ENCODE peak calls at places on chromosomes 12 and 14, in nine cellular contexts. One of them, this sample, is unnamed. For H3K9me3, the result is how much of the 10 kb centered on the place peaks cover.

GRCh38 chr12:7265251-7265650 is 38.6 kb upstream of the ACSM4 start:
- DNase-seq in RWPE2: no peak
- DNase-seq in spleen: no peak
- DNase-seq in H9: no peak
- DNase-seq in CD4-positive, alpha-beta memory T cell: no peak
- DNase-seq in astrocyte: no peak
- DNase-seq in endothelial cell of umbilical vein: no peak
- DNase-seq in MM.1S: no peak
- DNase-seq in adrenal gland: no peak
- DNase-seq in this sample: no peak

GRCh38 chr14:56004323-56004722 is 113.9 kb upstream of the PELI2 start:
- DNase-seq in astrocyte: no peak
- DNase-seq in adrenal gland: no peak
- DNase-seq in spleen: no peak
- DNase-seq in H9: no peak
- DNase-seq in RWPE2: no peak
- DNase-seq in CD4-positive, alpha-beta memory T cell: no peak
- DNase-seq in MM.1S: no peak
- DNase-seq in endothelial cell of umbilical vein: no peak
- DNase-seq in this sample: no peak

GRCh38 chr14:34436960-34437728 is 24.9 kb downstream of the SPTSSA start:
- DNase-seq in adrenal gland: no peak
- DNase-seq in H9: no peak
- DNase-seq in MM.1S: no peak
- DNase-seq in spleen: no peak
- DNase-seq in CD4-positive, alpha-beta memory T cell: no peak
- DNase-seq in astrocyte: no peak
- DNase-seq in RWPE2: no peak
- DNase-seq in endothelial cell of umbilical vein: no peak
- DNase-seq in this sample: no peak

GRCh38 chr12:22971771-22972191 is 346.8 kb downstream of the ETNK1 start:
- DNase-seq in astrocyte: no peak
- DNase-seq in spleen: no peak
- DNase-seq in MM.1S: no peak
- DNase-seq in CD4-positive, alpha-beta memory T cell: no peak
- DNase-seq in endothelial cell of umbilical vein: no peak
- DNase-seq in adrenal gland: no peak
- DNase-seq in RWPE2: no peak
- DNase-seq in H9: no peak
- DNase-seq in this sample: no peak

GRCh38 chr12:115872919-115873357 is 404.6 kb downstream of the MED13L start:
- DNase-seq in spleen: no peak
- DNase-seq in adrenal gland: no peak
- DNase-seq in RWPE2: peak
- DNase-seq in H9: peak
- DNase-seq in CD4-positive, alpha-beta memory T cell: no peak
- DNase-seq in astrocyte: no peak
- DNase-seq in MM.1S: no peak
- DNase-seq in endothelial cell of umbilical vein: no peak
- DNase-seq in this sample: no peak

GRCh38 chr14:67820428-67820881 is 876 bp downstream of the RAD51B start:
- DNase-seq in astrocyte: peak
- DNase-seq in endothelial cell of umbilical vein: peak
- DNase-seq in MM.1S: no peak
- DNase-seq in spleen: no peak
- DNase-seq in adrenal gland: no peak
- DNase-seq in RWPE2: no peak
- DNase-seq in H9: peak
- DNase-seq in CD4-positive, alpha-beta memory T cell: peak
- DNase-seq in this sample: no peak

GRCh38 chr12:1920436-1920835 is 2.0 kb upstream of the CACNA2D4 start:
- DNase-seq in MM.1S: no peak
- DNase-seq in endothelial cell of umbilical vein: no peak
- DNase-seq in spleen: peak
- DNase-seq in CD4-positive, alpha-beta memory T cell: no peak
- DNase-seq in adrenal gland: no peak
- DNase-seq in astrocyte: no peak
- DNase-seq in H9: peak
- DNase-seq in RWPE2: no peak
- DNase-seq in this sample: no peak

GRCh38 chr12:48198619-48198973 is 4.5 kb downstream of the OR10AD1 start:
- DNase-seq in MM.1S: no peak
- DNase-seq in endothelial cell of umbilical vein: no peak
- DNase-seq in RWPE2: no peak
- DNase-seq in spleen: peak
- DNase-seq in CD4-positive, alpha-beta memory T cell: no peak
- DNase-seq in H9: peak
- DNase-seq in adrenal gland: peak
- DNase-seq in astrocyte: no peak
- DNase-seq in this sample: no peak

GRCh38 chr12:65696227-65696626 is 128.1 kb upstream of the HMGA2 start:
- DNase-seq in endothelial cell of umbilical vein: peak
- DNase-seq in spleen: no peak
- DNase-seq in adrenal gland: no peak
- DNase-seq in CD4-positive, alpha-beta memory T cell: no peak
- DNase-seq in H9: no peak
- DNase-seq in MM.1S: no peak
- DNase-seq in astrocyte: peak
- DNase-seq in RWPE2: no peak
- DNase-seq in this sample: no peak

GRCh38 chr12:3885179-3886094 is 12.2 kb upstream of the PARP11 start:
- DNase-seq in MM.1S: peak
- DNase-seq in astrocyte: peak
- DNase-seq in H9: no peak
- DNase-seq in spleen: no peak
- DNase-seq in endothelial cell of umbilical vein: peak
- DNase-seq in CD4-positive, alpha-beta memory T cell: peak
- DNase-seq in RWPE2: no peak
- DNase-seq in adrenal gland: no peak
- DNase-seq in this sample: peak

GRCh38 chr12:70733385-70733784 is 96.2 kb upstream of the PTPRB start:
- DNase-seq in CD4-positive, alpha-beta memory T cell: no peak
- DNase-seq in endothelial cell of umbilical vein: peak
- DNase-seq in H9: no peak
- DNase-seq in adrenal gland: no peak
- DNase-seq in RWPE2: no peak
- DNase-seq in spleen: no peak
- DNase-seq in astrocyte: peak
- DNase-seq in MM.1S: peak
- DNase-seq in this sample: peak

GRCh38 chr12:50992814-50993213 is 33.4 kb downstream of the SLC11A2 start:
- DNase-seq in endothelial cell of umbilical vein: peak
- DNase-seq in adrenal gland: no peak
- DNase-seq in CD4-positive, alpha-beta memory T cell: no peak
- DNase-seq in H9: no peak
- DNase-seq in astrocyte: no peak
- DNase-seq in MM.1S: no peak
- DNase-seq in RWPE2: no peak
- DNase-seq in spleen: no peak
- DNase-seq in this sample: peak

GRCh38 chr14:97253756-97254155 is 456.6 kb downstream of the VRK1 start:
- DNase-seq in astrocyte: no peak
- DNase-seq in CD4-positive, alpha-beta memory T cell: no peak
- DNase-seq in MM.1S: no peak
- DNase-seq in adrenal gland: no peak
- DNase-seq in endothelial cell of umbilical vein: no peak
- DNase-seq in spleen: no peak
- DNase-seq in RWPE2: no peak
- DNase-seq in H9: no peak
- DNase-seq in this sample: no peak

GRCh38 chr14:97250925-97251324 is 453.7 kb downstream of the VRK1 start:
- DNase-seq in astrocyte: no peak
- DNase-seq in adrenal gland: no peak
- DNase-seq in H9: no peak
- DNase-seq in CD4-positive, alpha-beta memory T cell: no peak
- DNase-seq in spleen: no peak
- DNase-seq in RWPE2: no peak
- DNase-seq in MM.1S: no peak
- DNase-seq in endothelial cell of umbilical vein: no peak
- DNase-seq in this sample: no peak

GRCh38 chr14:97246648-97247047 is 449.5 kb downstream of the VRK1 start:
- DNase-seq in RWPE2: no peak
- DNase-seq in astrocyte: no peak
- DNase-seq in endothelial cell of umbilical vein: no peak
- DNase-seq in CD4-positive, alpha-beta memory T cell: no peak
- DNase-seq in adrenal gland: no peak
- DNase-seq in MM.1S: no peak
- DNase-seq in spleen: no peak
- DNase-seq in H9: no peak
- DNase-seq in this sample: no peak

GRCh38 chr14:97251423-97252155 is 454.4 kb downstream of the VRK1 start:
- DNase-seq in astrocyte: peak
- DNase-seq in RWPE2: no peak
- DNase-seq in H9: peak
- DNase-seq in MM.1S: no peak
- DNase-seq in CD4-positive, alpha-beta memory T cell: no peak
- DNase-seq in spleen: no peak
- DNase-seq in adrenal gland: no peak
- DNase-seq in endothelial cell of umbilical vein: no peak
- DNase-seq in this sample: no peak

DNA sequence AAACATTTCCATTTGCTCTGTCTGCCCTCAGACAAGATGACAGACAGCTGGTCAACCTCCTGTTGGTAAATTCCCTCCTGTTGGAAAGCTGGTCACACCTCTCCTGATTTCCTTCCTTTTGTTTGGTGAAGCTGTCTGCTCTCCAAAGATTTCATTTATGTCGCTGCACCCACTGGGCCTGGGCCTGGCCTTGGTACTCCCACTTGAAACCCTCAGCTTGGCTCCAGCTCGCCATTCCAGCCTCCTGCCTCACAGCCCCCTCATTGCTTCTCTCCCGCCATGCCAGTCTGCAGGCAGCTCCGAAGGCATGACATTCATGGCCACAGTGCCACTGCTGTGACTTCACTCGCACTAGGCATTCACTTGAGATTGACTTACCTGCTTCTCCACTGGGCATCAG is 451.8 kb downstream of the VRK1 start:
- DNase-seq in H9: no peak
- DNase-seq in CD4-positive, alpha-beta memory T cell: no peak
- DNase-seq in endothelial cell of umbilical vein: no peak
- DNase-seq in RWPE2: no peak
- DNase-seq in spleen: no peak
- DNase-seq in astrocyte: no peak
- DNase-seq in adrenal gland: no peak
- DNase-seq in MM.1S: no peak
- DNase-seq in this sample: no peak
- H3K9me3 ChIP-seq in H9: under half
- H3K9me3 ChIP-seq in CD4-positive, alpha-beta memory T cell: under half
- H3K9me3 ChIP-seq in endothelial cell of umbilical vein: under half
- H3K9me3 ChIP-seq in RWPE2: under half
- H3K9me3 ChIP-seq in spleen: under half
- H3K9me3 ChIP-seq in astrocyte: under half
- H3K9me3 ChIP-seq in adrenal gland: under half
- H3K9me3 ChIP-seq in MM.1S: under half
- H3K9me3 ChIP-seq in this sample: under half

DNA sequence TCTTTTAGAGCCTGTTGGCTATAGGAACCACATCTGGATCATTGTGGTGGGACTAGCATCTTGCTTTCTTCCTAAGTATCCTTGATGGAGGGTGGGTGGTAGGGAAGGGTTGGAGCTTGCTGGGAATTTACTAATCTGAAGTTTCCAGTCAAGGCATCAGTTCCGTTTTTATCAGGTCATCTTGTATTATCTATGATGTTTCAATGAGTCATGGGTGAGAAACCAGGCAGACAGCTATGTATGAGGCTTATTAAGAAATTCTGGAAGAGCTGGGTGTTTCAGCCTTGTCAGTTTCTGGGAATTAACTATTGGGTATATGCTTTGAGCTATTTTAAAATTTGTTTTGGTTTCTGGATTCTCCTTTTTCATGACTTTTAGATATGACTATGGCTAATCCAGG is 11.3 kb downstream of the TSFM start:
- DNase-seq in endothelial cell of umbilical vein: peak
- DNase-seq in CD4-positive, alpha-beta memory T cell: no peak
- DNase-seq in H9: no peak
- DNase-seq in MM.1S: no peak
- DNase-seq in adrenal gland: no peak
- DNase-seq in spleen: no peak
- DNase-seq in RWPE2: no peak
- DNase-seq in astrocyte: peak
- DNase-seq in this sample: no peak
- H3K9me3 ChIP-seq in endothelial cell of umbilical vein: under half
- H3K9me3 ChIP-seq in CD4-positive, alpha-beta memory T cell: under half
- H3K9me3 ChIP-seq in H9: under half
- H3K9me3 ChIP-seq in MM.1S: under half
- H3K9me3 ChIP-seq in adrenal gland: under half
- H3K9me3 ChIP-seq in spleen: under half
- H3K9me3 ChIP-seq in RWPE2: under half
- H3K9me3 ChIP-seq in astrocyte: under half
- H3K9me3 ChIP-seq in this sample: under half

DNA sequence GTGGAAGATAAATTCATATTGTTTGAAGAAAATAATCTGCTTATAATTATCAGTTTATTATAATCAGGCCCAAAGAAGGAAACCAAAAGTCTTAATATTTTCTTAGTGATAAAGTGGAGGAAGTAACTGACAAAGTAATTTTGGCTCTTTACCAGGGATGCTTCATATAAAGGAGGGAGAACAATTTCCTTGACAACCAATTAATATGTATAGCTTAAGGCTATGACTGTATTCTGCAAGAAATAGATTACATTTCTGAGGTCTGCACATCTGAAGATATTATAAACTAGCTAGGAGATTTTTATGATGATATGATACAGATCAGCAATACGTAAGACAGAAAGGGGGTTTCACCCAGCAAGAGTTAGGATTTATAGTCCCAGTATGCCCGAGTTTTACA is 90.8 kb downstream of the BICD1 start:
- DNase-seq in CD4-positive, alpha-beta memory T cell: no peak
- DNase-seq in spleen: no peak
- DNase-seq in MM.1S: no peak
- DNase-seq in astrocyte: no peak
- DNase-seq in H9: no peak
- DNase-seq in adrenal gland: no peak
- DNase-seq in RWPE2: no peak
- DNase-seq in endothelial cell of umbilical vein: no peak
- DNase-seq in this sample: no peak
- H3K9me3 ChIP-seq in CD4-positive, alpha-beta memory T cell: under half
- H3K9me3 ChIP-seq in spleen: under half
- H3K9me3 ChIP-seq in MM.1S: under half
- H3K9me3 ChIP-seq in astrocyte: under half
- H3K9me3 ChIP-seq in H9: under half
- H3K9me3 ChIP-seq in adrenal gland: under half
- H3K9me3 ChIP-seq in RWPE2: under half
- H3K9me3 ChIP-seq in endothelial cell of umbilical vein: under half
- H3K9me3 ChIP-seq in this sample: under half

DNA sequence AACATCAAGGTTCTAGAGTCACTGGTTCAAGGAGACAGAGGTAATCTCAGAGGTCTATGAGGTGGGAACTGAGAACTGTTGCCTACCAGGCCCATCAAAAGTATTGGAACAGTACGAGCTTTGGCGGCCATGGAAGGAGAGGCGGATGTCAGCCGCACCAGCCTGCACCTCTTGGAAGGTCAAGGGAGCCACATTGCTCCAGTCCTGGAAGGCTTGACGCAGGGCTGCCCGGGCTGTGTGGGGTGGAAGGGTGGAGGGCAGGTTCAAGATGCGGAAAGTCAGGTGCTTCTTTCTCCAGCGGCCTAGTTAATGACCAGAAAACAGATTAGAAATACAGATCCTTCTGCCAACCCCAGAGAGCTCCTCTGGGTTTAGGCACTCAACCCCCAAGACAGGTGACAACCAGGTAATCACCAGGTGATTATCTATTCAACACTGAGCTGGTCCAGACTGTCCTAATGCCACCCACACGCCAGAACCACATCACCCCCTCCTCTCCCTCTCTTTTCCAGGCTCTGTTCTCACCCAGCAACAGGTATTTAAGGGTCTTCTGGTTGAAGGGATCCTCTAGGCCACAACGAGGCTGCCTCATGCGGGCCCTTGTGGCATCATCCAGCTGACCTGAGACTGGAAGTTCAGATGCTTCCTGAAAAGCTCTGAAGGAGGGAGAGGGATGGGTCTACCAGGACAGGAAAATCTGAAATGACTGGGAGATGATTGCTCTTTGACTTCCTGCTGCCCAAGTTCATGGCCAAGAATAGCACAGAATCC is 2.0 kb downstream of the MMP19 start:
- DNase-seq in astrocyte: no peak
- DNase-seq in adrenal gland: no peak
- DNase-seq in RWPE2: no peak
- DNase-seq in MM.1S: no peak
- DNase-seq in CD4-positive, alpha-beta memory T cell: no peak
- DNase-seq in H9: no peak
- DNase-seq in endothelial cell of umbilical vein: no peak
- DNase-seq in spleen: no peak
- DNase-seq in this sample: no peak
- H3K9me3 ChIP-seq in astrocyte: under half
- H3K9me3 ChIP-seq in adrenal gland: under half
- H3K9me3 ChIP-seq in RWPE2: under half
- H3K9me3 ChIP-seq in MM.1S: under half
- H3K9me3 ChIP-seq in CD4-positive, alpha-beta memory T cell: under half
- H3K9me3 ChIP-seq in H9: under half
- H3K9me3 ChIP-seq in endothelial cell of umbilical vein: under half
- H3K9me3 ChIP-seq in spleen: under half
- H3K9me3 ChIP-seq in this sample: under half